ENCODE peak calls at places on chromosomes 16 and 17, in ten cellular contexts. One of them, this sample, is unnamed.

GRCh38 chr17:628507-628941 is 86.1 kb downstream of the VPS53 start:
- DNase-seq in A549: no peak
- DNase-seq in spleen: no peak
- DNase-seq in IMR-90: no peak
- DNase-seq in thoracic aorta: no peak
- DNase-seq in gastrocnemius medialis: no peak
- DNase-seq in B cell: no peak
- DNase-seq in progenitor cell of endocrine pancreas: no peak
- DNase-seq in fibroblast of pulmonary artery: no peak
- DNase-seq in RWPE1: no peak
- DNase-seq in this sample: no peak

GRCh38 chr17:2478446-2478845 is 33.2 kb downstream of the METTL16 start:
- DNase-seq in thoracic aorta: no peak
- DNase-seq in progenitor cell of endocrine pancreas: no peak
- DNase-seq in spleen: no peak
- DNase-seq in IMR-90: no peak
- DNase-seq in A549: no peak
- DNase-seq in gastrocnemius medialis: no peak
- DNase-seq in RWPE1: no peak
- DNase-seq in B cell: no peak
- DNase-seq in fibroblast of pulmonary artery: no peak
- DNase-seq in this sample: no peak

GRCh38 chr16:1426734-1427451 is 4.0 kb upstream of the PERCC1 start:
- DNase-seq in B cell: peak; percentile 27
- DNase-seq in thoracic aorta: no peak
- DNase-seq in RWPE1: no peak
- DNase-seq in fibroblast of pulmonary artery: no peak
- DNase-seq in A549: no peak
- DNase-seq in IMR-90: no peak
- DNase-seq in spleen: peak; percentile 73
- DNase-seq in gastrocnemius medialis: no peak
- DNase-seq in progenitor cell of endocrine pancreas: no peak
- DNase-seq in this sample: no peak

GRCh38 chr16:29769507-29769906 is 8.5 kb upstream of the ZG16 start:
- DNase-seq in IMR-90: no peak
- DNase-seq in B cell: no peak
- DNase-seq in spleen: no peak
- DNase-seq in A549: no peak
- DNase-seq in progenitor cell of endocrine pancreas: no peak
- DNase-seq in thoracic aorta: no peak
- DNase-seq in fibroblast of pulmonary artery: no peak
- DNase-seq in RWPE1: no peak
- DNase-seq in gastrocnemius medialis: no peak
- DNase-seq in this sample: no peak

GRCh38 chr16:87686697-87687570 is 78.9 kb downstream of the KLHDC4 start:
- DNase-seq in spleen: no peak
- DNase-seq in fibroblast of pulmonary artery: no peak
- DNase-seq in B cell: no peak
- DNase-seq in RWPE1: no peak
- DNase-seq in progenitor cell of endocrine pancreas: no peak
- DNase-seq in gastrocnemius medialis: no peak
- DNase-seq in A549: no peak
- DNase-seq in IMR-90: no peak
- DNase-seq in thoracic aorta: no peak
- DNase-seq in this sample: no peak

GRCh38 chr17:7634384-7634783 is 4.4 kb downstream of the SHBG start:
- DNase-seq in A549: peak; percentile 87
- DNase-seq in spleen: no peak
- DNase-seq in progenitor cell of endocrine pancreas: peak; percentile 45
- DNase-seq in B cell: no peak
- DNase-seq in thoracic aorta: no peak
- DNase-seq in RWPE1: peak; percentile 25
- DNase-seq in fibroblast of pulmonary artery: peak; percentile 64
- DNase-seq in IMR-90: peak; percentile 41
- DNase-seq in gastrocnemius medialis: no peak
- DNase-seq in this sample: no peak

GRCh38 chr16:81480856-81481821 is 36.5 kb downstream of the CMIP start:
- DNase-seq in spleen: peak; percentile 93
- DNase-seq in thoracic aorta: no peak
- DNase-seq in A549: no peak
- DNase-seq in IMR-90: peak; percentile 22
- DNase-seq in progenitor cell of endocrine pancreas: no peak
- DNase-seq in fibroblast of pulmonary artery: peak; percentile 27
- DNase-seq in gastrocnemius medialis: peak; percentile 52
- DNase-seq in B cell: peak; percentile 89
- DNase-seq in RWPE1: no peak
- DNase-seq in this sample: no peak

GRCh38 chr17:73042809-73043685 is 49.4 kb downstream of the SLC39A11 start:
- DNase-seq in thoracic aorta: no peak
- DNase-seq in progenitor cell of endocrine pancreas: no peak
- DNase-seq in B cell: no peak
- DNase-seq in fibroblast of pulmonary artery: peak; percentile 89
- DNase-seq in IMR-90: peak; percentile 20
- DNase-seq in spleen: no peak
- DNase-seq in A549: no peak
- DNase-seq in RWPE1: no peak
- DNase-seq in gastrocnemius medialis: no peak
- DNase-seq in this sample: no peak

GRCh38 chr17:68777243-68777855 is 176.2 kb upstream of the FAM20A start:
- DNase-seq in RWPE1: peak; percentile 40
- DNase-seq in progenitor cell of endocrine pancreas: peak; percentile 26
- DNase-seq in fibroblast of pulmonary artery: peak; percentile 90
- DNase-seq in B cell: peak; percentile 24
- DNase-seq in IMR-90: peak; percentile 67
- DNase-seq in gastrocnemius medialis: peak; percentile 64
- DNase-seq in spleen: no peak
- DNase-seq in A549: peak; percentile 44
- DNase-seq in thoracic aorta: no peak
- DNase-seq in this sample: no peak

GRCh38 chr17:7043544-7044268 is at the start of gene SLC16A11:
- DNase-seq in thoracic aorta: no peak
- DNase-seq in spleen: peak; percentile 88
- DNase-seq in IMR-90: peak; percentile 21
- DNase-seq in A549: no peak
- DNase-seq in progenitor cell of endocrine pancreas: peak; percentile 33
- DNase-seq in B cell: peak; percentile 76
- DNase-seq in fibroblast of pulmonary artery: peak; percentile 52
- DNase-seq in gastrocnemius medialis: no peak
- DNase-seq in RWPE1: no peak
- DNase-seq in this sample: no peak

GRCh38 chr17:74852237-74853047 is 7.2 kb downstream of the GRIN2C start:
- DNase-seq in fibroblast of pulmonary artery: peak; percentile 23
- DNase-seq in progenitor cell of endocrine pancreas: peak; percentile 48
- DNase-seq in A549: no peak
- DNase-seq in RWPE1: peak; percentile 70
- DNase-seq in IMR-90: no peak
- DNase-seq in spleen: no peak
- DNase-seq in thoracic aorta: no peak
- DNase-seq in gastrocnemius medialis: no peak
- DNase-seq in B cell: peak; percentile 77
- DNase-seq in this sample: no peak

GRCh38 chr17:64056269-64057005 is 36.0 kb upstream of the ICAM2 start:
- DNase-seq in IMR-90: no peak
- DNase-seq in fibroblast of pulmonary artery: no peak
- DNase-seq in spleen: no peak
- DNase-seq in RWPE1: no peak
- DNase-seq in thoracic aorta: no peak
- DNase-seq in progenitor cell of endocrine pancreas: no peak
- DNase-seq in B cell: peak; percentile 62
- DNase-seq in A549: no peak
- DNase-seq in gastrocnemius medialis: no peak
- DNase-seq in this sample: no peak

GRCh38 chr16:80300876-80301275 is 239.9 kb upstream of the DYNLRB2 start:
- DNase-seq in IMR-90: peak; percentile 59
- DNase-seq in A549: no peak
- DNase-seq in gastrocnemius medialis: no peak
- DNase-seq in thoracic aorta: no peak
- DNase-seq in B cell: no peak
- DNase-seq in fibroblast of pulmonary artery: peak; percentile 27
- DNase-seq in progenitor cell of endocrine pancreas: no peak
- DNase-seq in RWPE1: no peak
- DNase-seq in spleen: no peak
- DNase-seq in this sample: no peak

GRCh38 chr17:27533068-27533397 is 76.8 kb downstream of the KSR1 start:
- DNase-seq in RWPE1: no peak
- DNase-seq in gastrocnemius medialis: no peak
- DNase-seq in B cell: no peak
- DNase-seq in progenitor cell of endocrine pancreas: no peak
- DNase-seq in spleen: no peak
- DNase-seq in A549: no peak
- DNase-seq in IMR-90: no peak
- DNase-seq in thoracic aorta: no peak
- DNase-seq in fibroblast of pulmonary artery: no peak
- DNase-seq in this sample: no peak

GRCh38 chr16:60203525-60204124 is 1469.5 kb upstream of the GOT2 start:
- DNase-seq in RWPE1: peak; percentile 5
- DNase-seq in fibroblast of pulmonary artery: peak; percentile 9
- DNase-seq in progenitor cell of endocrine pancreas: no peak
- DNase-seq in gastrocnemius medialis: no peak
- DNase-seq in thoracic aorta: no peak
- DNase-seq in A549: peak; percentile 5
- DNase-seq in B cell: no peak
- DNase-seq in spleen: no peak
- DNase-seq in IMR-90: peak; percentile 2
- DNase-seq in this sample: no peak
- TF ChIP-seq CTCF in RWPE1: peak; percentile 17
- TF ChIP-seq CTCF in fibroblast of pulmonary artery: peak; percentile 18
- TF ChIP-seq CTCF in progenitor cell of endocrine pancreas: peak; percentile 66
- TF ChIP-seq CTCF in gastrocnemius medialis: no peak
- TF ChIP-seq CTCF in thoracic aorta: peak; percentile 12
- TF ChIP-seq CTCF in A549: peak; percentile 65
- TF ChIP-seq CTCF in B cell: no peak
- TF ChIP-seq CTCF in spleen: no peak
- TF ChIP-seq CTCF in IMR-90: peak; percentile 43
- TF ChIP-seq CTCF in this sample: peak; percentile 43

GRCh38 chr17:42618442-42619150 is 9.1 kb downstream of the TUBG1 start:
- DNase-seq in progenitor cell of endocrine pancreas: peak; percentile 10
- DNase-seq in A549: peak; percentile 58
- DNase-seq in spleen: no peak
- DNase-seq in RWPE1: peak; percentile 70
- DNase-seq in thoracic aorta: no peak
- DNase-seq in fibroblast of pulmonary artery: no peak
- DNase-seq in B cell: peak; percentile 38
- DNase-seq in gastrocnemius medialis: peak; percentile 97
- DNase-seq in IMR-90: no peak
- DNase-seq in this sample: no peak
- TF ChIP-seq CTCF in progenitor cell of endocrine pancreas: peak; percentile 11
- TF ChIP-seq CTCF in A549: peak; percentile 41
- TF ChIP-seq CTCF in spleen: no peak
- TF ChIP-seq CTCF in RWPE1: peak; percentile 58
- TF ChIP-seq CTCF in thoracic aorta: no peak
- TF ChIP-seq CTCF in fibroblast of pulmonary artery: no peak
- TF ChIP-seq CTCF in B cell: no peak
- TF ChIP-seq CTCF in gastrocnemius medialis: peak; percentile 40
- TF ChIP-seq CTCF in IMR-90: peak; percentile 1
- TF ChIP-seq CTCF in this sample: peak; percentile 10

GRCh38 chr17:4827399-4827798 is 5.7 kb upstream of the MINK1 start:
- DNase-seq in thoracic aorta: no peak
- DNase-seq in A549: no peak
- DNase-seq in RWPE1: no peak
- DNase-seq in IMR-90: no peak
- DNase-seq in spleen: no peak
- DNase-seq in gastrocnemius medialis: no peak
- DNase-seq in fibroblast of pulmonary artery: no peak
- DNase-seq in progenitor cell of endocrine pancreas: no peak
- DNase-seq in B cell: no peak
- DNase-seq in this sample: no peak
- TF ChIP-seq CTCF in thoracic aorta: no peak
- TF ChIP-seq CTCF in A549: no peak
- TF ChIP-seq CTCF in RWPE1: no peak
- TF ChIP-seq CTCF in IMR-90: no peak
- TF ChIP-seq CTCF in spleen: no peak
- TF ChIP-seq CTCF in gastrocnemius medialis: no peak
- TF ChIP-seq CTCF in fibroblast of pulmonary artery: no peak
- TF ChIP-seq CTCF in progenitor cell of endocrine pancreas: no peak
- TF ChIP-seq CTCF in B cell: no peak
- TF ChIP-seq CTCF in this sample: no peak

DNA sequence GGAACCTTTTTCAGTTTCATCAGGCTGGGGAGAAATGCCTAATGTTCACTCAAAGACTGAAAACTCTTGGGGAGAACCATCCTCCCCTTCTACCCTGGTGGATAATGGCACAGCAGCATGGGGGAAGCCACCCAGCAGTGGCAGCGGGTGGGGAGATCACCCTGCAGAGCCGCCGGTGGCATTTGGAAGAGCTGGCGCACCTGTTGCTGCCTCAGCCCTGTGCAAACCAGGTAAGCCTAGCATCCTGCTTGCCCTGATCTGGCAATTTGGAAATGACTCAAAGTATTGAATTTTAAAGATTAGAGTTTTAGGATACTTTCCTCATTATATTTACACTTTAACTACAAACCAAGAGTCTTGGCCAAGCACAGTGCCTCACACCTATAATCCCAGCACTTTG is 63.8 kb downstream of the TMC6 start:
- DNase-seq in fibroblast of pulmonary artery: no peak
- DNase-seq in IMR-90: no peak
- DNase-seq in B cell: no peak
- DNase-seq in A549: no peak
- DNase-seq in RWPE1: no peak
- DNase-seq in spleen: no peak
- DNase-seq in progenitor cell of endocrine pancreas: no peak
- DNase-seq in gastrocnemius medialis: no peak
- DNase-seq in thoracic aorta: no peak
- DNase-seq in this sample: no peak
- TF ChIP-seq CTCF in fibroblast of pulmonary artery: no peak
- TF ChIP-seq CTCF in IMR-90: no peak
- TF ChIP-seq CTCF in B cell: no peak
- TF ChIP-seq CTCF in A549: no peak
- TF ChIP-seq CTCF in RWPE1: no peak
- TF ChIP-seq CTCF in spleen: no peak
- TF ChIP-seq CTCF in progenitor cell of endocrine pancreas: no peak
- TF ChIP-seq CTCF in gastrocnemius medialis: no peak
- TF ChIP-seq CTCF in thoracic aorta: no peak
- TF ChIP-seq CTCF in this sample: no peak

GRCh38 chr16:5042574-5043171 is 8.9 kb upstream of the NAGPA start:
- DNase-seq in fibroblast of pulmonary artery: no peak
- DNase-seq in RWPE1: no peak
- DNase-seq in B cell: peak; percentile 1
- DNase-seq in gastrocnemius medialis: no peak
- DNase-seq in A549: no peak
- DNase-seq in thoracic aorta: no peak
- DNase-seq in spleen: no peak
- DNase-seq in progenitor cell of endocrine pancreas: no peak
- DNase-seq in IMR-90: peak; percentile 60
- DNase-seq in this sample: no peak
- TF ChIP-seq CTCF in fibroblast of pulmonary artery: no peak
- TF ChIP-seq CTCF in RWPE1: no peak
- TF ChIP-seq CTCF in B cell: no peak
- TF ChIP-seq CTCF in gastrocnemius medialis: no peak
- TF ChIP-seq CTCF in A549: no peak
- TF ChIP-seq CTCF in thoracic aorta: no peak
- TF ChIP-seq CTCF in spleen: no peak
- TF ChIP-seq CTCF in progenitor cell of endocrine pancreas: peak; percentile 36
- TF ChIP-seq CTCF in IMR-90: peak; percentile 18
- TF ChIP-seq CTCF in this sample: no peak

This sample was measured in esophagus muscularis mucosa.